ENCODE peak calls at places on chromosomes 2 and 18, in eight cellular contexts. K, U, O, F, M, Z, E and Q are unnamed samples.

GRCh38 chr2:10774394-10774793 is 38.2 kb downstream of the PDIA6 start:
- DNase-seq in U (peak; percentile 12), F (no peak), M (peak; percentile 51), Z (no peak), E (no peak), O (no peak), K (no peak), Q (no peak)

GRCh38 chr2:15119722-15120175 is 441.4 kb downstream of the NBAS start:
- DNase-seq in O (no peak), U (no peak), Z (no peak), M (no peak), F (peak; percentile 82), E (no peak), K (no peak), Q (no peak)

GRCh38 chr2:196225213-196225612 is 53.8 kb upstream of the STK17B start:
- DNase-seq in U (peak; percentile 55), Z (no peak), E (no peak), K (no peak), O (no peak), M (no peak), F (no peak), Q (no peak)

GRCh38 chr2:159996792-159997546 is 65.4 kb downstream of the PLA2R1 start:
- DNase-seq in Z (no peak), K (no peak), M (no peak), E (no peak), F (no peak), U (peak; percentile 80), O (no peak), Q (no peak)

GRCh38 chr2:160387558-160388262 is 105.9 kb downstream of the RBMS1 start:
- DNase-seq in F (no peak), E (no peak), Z (peak; percentile 83), K (peak; percentile 85), U (peak; percentile 98), O (peak; percentile 42), M (peak; percentile 43), Q (no peak)

GRCh38 chr2:43132523-43133301 is 93.7 kb downstream of the ZFP36L2 start:
- DNase-seq in K (no peak), M (no peak), U (no peak), O (no peak), E (no peak), Z (no peak), F (peak; percentile 42), Q (no peak)

GRCh38 chr18:24514439-24514838 is 54.0 kb downstream of the HRH4 start:
- DNase-seq in Z (peak; percentile 82), O (no peak), M (no peak), K (peak; percentile 62), F (peak; percentile 70), E (no peak), U (peak; percentile 57), Q (no peak)

GRCh38 chr2:163657257-163657656 is 78.6 kb downstream of the FIGN start:
- DNase-seq in U (peak; percentile 73), Z (no peak), O (no peak), E (no peak), F (no peak), M (no peak), K (no peak), Q (no peak)

GRCh38 chr2:209753020-209753419 is 18.6 kb upstream of the UNC80 start:
- DNase-seq in M (no peak), Z (no peak), F (no peak), K (no peak), O (no peak), E (no peak), U (no peak), Q (no peak)

DNA sequence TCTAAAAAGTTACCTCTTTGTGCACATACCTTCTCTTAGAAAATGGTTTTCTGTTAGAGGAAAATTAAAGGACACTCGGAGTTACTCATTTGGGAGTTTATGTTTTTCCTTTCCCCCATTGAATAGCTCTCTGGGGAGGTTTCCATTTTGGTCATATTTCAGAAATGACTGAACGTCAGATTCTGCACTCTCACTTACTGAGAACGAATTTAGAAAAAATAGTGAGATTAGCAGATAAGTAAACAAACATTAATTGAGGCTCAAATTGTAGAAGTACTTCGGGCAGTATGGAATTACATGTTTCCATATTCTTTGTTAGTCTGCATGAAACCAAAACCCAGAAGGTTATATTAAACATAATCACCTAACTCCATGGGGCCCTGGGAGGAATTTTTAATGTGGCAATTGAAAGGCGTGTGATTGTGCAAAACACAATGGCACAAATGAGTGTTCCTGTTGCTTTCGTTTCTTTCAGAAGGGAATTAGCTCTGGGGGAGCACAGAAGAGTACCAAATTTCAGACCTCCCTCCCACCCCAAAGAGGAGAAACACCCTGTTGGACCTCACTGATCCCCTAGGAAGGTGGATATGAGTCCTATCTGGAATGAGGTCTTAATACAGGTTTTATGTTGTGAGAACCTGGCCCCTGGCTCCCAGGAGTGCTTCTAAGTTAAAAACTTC is 212.3 kb downstream of the BCL2 start:
- DNase-seq in E (no peak), U (no peak), O (no peak), F (no peak), K (no peak), Z (no peak), M (no peak), Q (no peak)
- H3K4me3 ChIP-seq in E (no peak overlapping the region), U (no peak overlapping the region), O (no peak overlapping the region), F (no peak overlapping the region), K (no peak overlapping the region), Z (no peak overlapping the region), M (no peak overlapping the region), Q (no peak overlapping the region)

GRCh38 chr2:120374821-120375220 is 28.9 kb downstream of the INHBB start:
- DNase-seq in F (no peak), E (no peak), K (no peak), U (no peak), M (no peak), Z (no peak), O (no peak), Q (no peak)

GRCh38 chr2:120372816-120373215 is 26.9 kb downstream of the INHBB start:
- DNase-seq in K (no peak), E (no peak), U (no peak), F (no peak), M (no peak), Z (no peak), O (no peak), Q (no peak)

GRCh38 chr2:120371969-120372625 is 26.2 kb downstream of the INHBB start:
- DNase-seq in F (no peak), O (no peak), K (no peak), Z (no peak), M (no peak), U (no peak), E (no peak), Q (no peak)

GRCh38 chr2:120375251-120376020 is 29.5 kb downstream of the INHBB start:
- DNase-seq in E (no peak), Z (no peak), M (no peak), F (no peak), U (no peak), K (no peak), O (no peak), Q (no peak)

GRCh38 chr2:120373424-120373823 is 27.5 kb downstream of the INHBB start:
- DNase-seq in K (no peak), M (no peak), E (no peak), F (peak; percentile 88), O (no peak), Z (no peak), U (no peak), Q (no peak)
- H3K4me3 ChIP-seq in K (no peak overlapping the region), M (no peak overlapping the region), E (no peak overlapping the region), F (no peak overlapping the region), O (no peak overlapping the region), Z (no peak overlapping the region), U (no peak overlapping the region), Q (no peak overlapping the region)

GRCh38 chr2:45925636-45926350 is 274.3 kb downstream of the PRKCE start:
- DNase-seq in M (no peak), E (no peak), Z (no peak), O (no peak), F (peak; percentile 34), U (peak; percentile 58), K (no peak), Q (no peak)

GRCh38 chr2:45929674-45930395 is 278.4 kb downstream of the PRKCE start:
- DNase-seq in Z (no peak), F (no peak), M (no peak), E (no peak), U (no peak), K (no peak), O (no peak), Q (no peak)

GRCh38 chr2:45928946-45929345 is 277.5 kb downstream of the PRKCE start:
- DNase-seq in E (no peak), F (no peak), K (no peak), M (no peak), Z (no peak), O (no peak), U (no peak), Q (no peak)

GRCh38 chr2:45932278-45932975 is 281.0 kb downstream of the PRKCE start:
- DNase-seq in M (no peak), E (no peak), O (no peak), U (peak; percentile 65), Z (no peak), K (no peak), F (no peak), Q (no peak)

GRCh38 chr2:45930396-45930792 is 278.9 kb downstream of the PRKCE start:
- DNase-seq in O (no peak), F (no peak), Z (peak; percentile 26), E (no peak), M (no peak), U (peak; percentile 70), K (peak; percentile 26), Q (no peak)
- H3K4me3 ChIP-seq in O (no peak overlapping the region), F (no peak overlapping the region), Z (no peak overlapping the region), E (no peak overlapping the region), M (no peak overlapping the region), U (no peak overlapping the region), K (no peak overlapping the region), Q (no peak overlapping the region)

GRCh38 chr2:36885605-36886004 is 80.7 kb downstream of the STRN start:
- DNase-seq in Z (no peak), U (no peak), K (no peak), F (no peak), E (no peak), M (no peak), O (no peak), Q (no peak)

GRCh38 chr2:36886664-36887063 is 79.7 kb downstream of the STRN start:
- DNase-seq in K (no peak), O (no peak), U (no peak), Z (no peak), F (no peak), E (no peak), M (no peak), Q (no peak)

GRCh38 chr2:36892805-36893204 is 73.5 kb downstream of the STRN start:
- DNase-seq in F (no peak), Z (no peak), M (no peak), O (no peak), E (no peak), U (no peak), K (no peak), Q (no peak)

DNA sequence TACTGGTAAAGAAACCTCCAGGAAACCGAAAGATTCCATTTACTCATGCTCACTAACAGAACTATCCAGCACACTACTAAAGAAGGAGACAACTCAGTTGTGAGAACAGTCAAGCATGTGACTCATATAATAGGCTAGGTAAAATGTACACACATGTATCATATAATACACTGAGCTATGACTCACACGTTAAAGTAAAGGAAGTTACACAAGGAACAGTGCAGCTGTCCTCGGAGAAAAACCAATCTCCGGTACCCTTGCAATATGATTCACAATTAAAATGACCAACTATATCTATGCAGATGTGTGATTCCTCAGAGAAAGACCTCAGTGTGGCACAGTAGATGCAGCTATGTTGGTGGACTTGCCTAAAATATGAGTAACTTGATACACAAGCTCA is 76.6 kb downstream of the STRN start:
- DNase-seq in M (no peak), Z (peak; percentile 89), K (peak; percentile 82), F (no peak), O (peak; percentile 36), E (no peak), U (peak; percentile 91), Q (no peak)
- H3K4me3 ChIP-seq in M (no peak overlapping the region), Z (no peak overlapping the region), K (peak overlapping the region; percentile 10), F (no peak overlapping the region), O (no peak overlapping the region), E (no peak overlapping the region), U (peak overlapping the region; percentile 32), Q (no peak overlapping the region)

GRCh38 chr2:219277703-219278654 is 1.2 kb upstream of the DNAJB2 start:
- DNase-seq in M (peak; percentile 76), Z (no peak), F (peak; percentile 98), E (peak; percentile 83), O (peak; percentile 86), U (peak; percentile 82), K (peak; percentile 83), Q (peak; percentile 86)
- H3K4me3 ChIP-seq in M (peak overlapping the region; percentile 90), Z (no peak overlapping the region), F (peak overlapping the region; percentile 86), E (peak overlapping the region; percentile 88), O (no peak overlapping the region), U (no peak overlapping the region), K (peak overlapping the region; percentile 66), Q (no peak overlapping the region)